ENCODE peak calls at places on chromosomes 6 and 20, in six cellular contexts. One of them, this sample, is unnamed.

GRCh38 chr6:167734662-167735497 is 91.8 kb upstream of the AFDN start:
- DNase-seq in HS-27A: no peak
- DNase-seq in CD8-positive, alpha-beta memory T cell: no peak
- DNase-seq in NCI-H1105: no peak
- DNase-seq in heart left ventricle: no peak
- DNase-seq in GM04503: no peak
- DNase-seq in this sample: no peak

GRCh38 chr6:56364482-56365313 is 117.3 kb upstream of the COL21A1 start:
- DNase-seq in HS-27A: no peak
- DNase-seq in GM04503: no peak
- DNase-seq in CD8-positive, alpha-beta memory T cell: no peak
- DNase-seq in NCI-H1105: no peak
- DNase-seq in heart left ventricle: no peak
- DNase-seq in this sample: no peak

GRCh38 chr6:1917628-1918371 is 308.1 kb downstream of the FOXC1 start:
- DNase-seq in NCI-H1105: no peak
- DNase-seq in HS-27A: peak
- DNase-seq in heart left ventricle: no peak
- DNase-seq in GM04503: peak
- DNase-seq in CD8-positive, alpha-beta memory T cell: no peak
- DNase-seq in this sample: peak

GRCh38 chr20:34709836-34710567 is 5.9 kb downstream of the TP53INP2 start:
- DNase-seq in GM04503: no peak
- DNase-seq in NCI-H1105: peak
- DNase-seq in heart left ventricle: peak
- DNase-seq in HS-27A: no peak
- DNase-seq in CD8-positive, alpha-beta memory T cell: peak
- DNase-seq in this sample: no peak

GRCh38 chr6:37688088-37688850 is 9.4 kb downstream of the MDGA1 start:
- DNase-seq in heart left ventricle: no peak
- DNase-seq in GM04503: no peak
- DNase-seq in HS-27A: no peak
- DNase-seq in NCI-H1105: peak
- DNase-seq in CD8-positive, alpha-beta memory T cell: no peak
- DNase-seq in this sample: no peak

GRCh38 chr6:4270799-4271198 is 135.4 kb upstream of the ECI2 start:
- DNase-seq in GM04503: peak
- DNase-seq in HS-27A: no peak
- DNase-seq in heart left ventricle: no peak
- DNase-seq in CD8-positive, alpha-beta memory T cell: no peak
- DNase-seq in NCI-H1105: no peak
- DNase-seq in this sample: no peak

GRCh38 chr6:160348552-160349441 is 619 bp downstream of the SLC22A3 start:
- DNase-seq in heart left ventricle: peak
- DNase-seq in NCI-H1105: peak
- DNase-seq in GM04503: no peak
- DNase-seq in CD8-positive, alpha-beta memory T cell: no peak
- DNase-seq in HS-27A: no peak
- DNase-seq in this sample: no peak

GRCh38 chr6:144840619-144841018 is 555.5 kb downstream of the UTRN start:
- DNase-seq in GM04503: no peak
- DNase-seq in HS-27A: no peak
- DNase-seq in NCI-H1105: no peak
- DNase-seq in heart left ventricle: no peak
- DNase-seq in CD8-positive, alpha-beta memory T cell: no peak
- DNase-seq in this sample: no peak

GRCh38 chr6:40723967-40724366 is 136.8 kb upstream of the LRFN2 start:
- DNase-seq in GM04503: no peak
- DNase-seq in HS-27A: no peak
- DNase-seq in heart left ventricle: no peak
- DNase-seq in CD8-positive, alpha-beta memory T cell: no peak
- DNase-seq in NCI-H1105: no peak
- DNase-seq in this sample: no peak

GRCh38 chr20:60008130-60008808 is 50.0 kb downstream of the CDH26 start:
- DNase-seq in GM04503: no peak
- DNase-seq in CD8-positive, alpha-beta memory T cell: no peak
- DNase-seq in HS-27A: no peak
- DNase-seq in NCI-H1105: no peak
- DNase-seq in heart left ventricle: no peak
- DNase-seq in this sample: no peak

GRCh38 chr20:41395669-41396664 is 29.3 kb upstream of the EMILIN3 start:
- DNase-seq in NCI-H1105: peak
- DNase-seq in GM04503: no peak
- DNase-seq in HS-27A: no peak
- DNase-seq in CD8-positive, alpha-beta memory T cell: no peak
- DNase-seq in heart left ventricle: peak
- DNase-seq in this sample: no peak

GRCh38 chr20:23690581-23690980 is 1.7 kb upstream of the CST4 start:
- DNase-seq in GM04503: no peak
- DNase-seq in heart left ventricle: no peak
- DNase-seq in HS-27A: no peak
- DNase-seq in NCI-H1105: no peak
- DNase-seq in CD8-positive, alpha-beta memory T cell: no peak
- DNase-seq in this sample: no peak

GRCh38 chr6:153436346-153436745 is 305.3 kb upstream of the RGS17 start:
- DNase-seq in heart left ventricle: no peak
- DNase-seq in HS-27A: no peak
- DNase-seq in CD8-positive, alpha-beta memory T cell: no peak
- DNase-seq in NCI-H1105: no peak
- DNase-seq in GM04503: no peak
- DNase-seq in this sample: no peak

GRCh38 chr6:144106206-144106605 is 10.8 kb upstream of the SF3B5 start:
- DNase-seq in GM04503: no peak
- DNase-seq in HS-27A: no peak
- DNase-seq in heart left ventricle: no peak
- DNase-seq in CD8-positive, alpha-beta memory T cell: no peak
- DNase-seq in NCI-H1105: no peak
- DNase-seq in this sample: no peak

GRCh38 chr6:68313911-68314310 is 321.2 kb upstream of the ADGRB3 start:
- DNase-seq in GM04503: no peak
- DNase-seq in NCI-H1105: no peak
- DNase-seq in HS-27A: no peak
- DNase-seq in heart left ventricle: no peak
- DNase-seq in CD8-positive, alpha-beta memory T cell: no peak
- DNase-seq in this sample: no peak

GRCh38 chr6:17098538-17098937 is 3.3 kb upstream of the STMND1 start:
- DNase-seq in HS-27A: peak
- DNase-seq in heart left ventricle: no peak
- DNase-seq in CD8-positive, alpha-beta memory T cell: no peak
- DNase-seq in GM04503: no peak
- DNase-seq in NCI-H1105: no peak
- DNase-seq in this sample: no peak

This sample was measured in keratinocyte.